ENCODE peak calls at places on chromosomes 3 and 15, in five cellular contexts. One of them, this sample, is unnamed.

GRCh38 chr15:39453500-39454073 is 127.3 kb upstream of the THBS1 start:
- DNase-seq in K562: no peak
- DNase-seq in IMR-90: no peak
- DNase-seq in GM12878: peak
- DNase-seq in SK-N-SH: no peak
- DNase-seq in this sample: no peak

GRCh38 chr15:64532921-64533320 is 72.5 kb downstream of the ZNF609 start:
- DNase-seq in K562: no peak
- DNase-seq in IMR-90: no peak
- DNase-seq in GM12878: no peak
- DNase-seq in SK-N-SH: no peak
- DNase-seq in this sample: no peak

GRCh38 chr3:156518726-156519125 is 36.2 kb downstream of the SSR3 start:
- DNase-seq in K562: no peak
- DNase-seq in IMR-90: peak
- DNase-seq in GM12878: no peak
- DNase-seq in SK-N-SH: no peak
- DNase-seq in this sample: no peak

GRCh38 chr3:101117981-101118380 is 124.8 kb upstream of the ABI3BP start:
- DNase-seq in K562: no peak
- DNase-seq in IMR-90: peak
- DNase-seq in GM12878: no peak
- DNase-seq in SK-N-SH: no peak
- DNase-seq in this sample: no peak

GRCh38 chr3:3392946-3393345 is 213.5 kb upstream of the CRBN start:
- DNase-seq in K562: no peak
- DNase-seq in IMR-90: no peak
- DNase-seq in GM12878: no peak
- DNase-seq in SK-N-SH: no peak
- DNase-seq in this sample: no peak

GRCh38 chr3:194382892-194383223 is 13.3 kb upstream of the LRRC15 start:
- DNase-seq in K562: no peak
- DNase-seq in IMR-90: no peak
- DNase-seq in GM12878: no peak
- DNase-seq in SK-N-SH: no peak
- DNase-seq in this sample: no peak

GRCh38 chr3:80890571-80890970 is 870.9 kb downstream of the GBE1 start:
- DNase-seq in K562: no peak
- DNase-seq in IMR-90: no peak
- DNase-seq in GM12878: no peak
- DNase-seq in SK-N-SH: no peak
- DNase-seq in this sample: no peak

GRCh38 chr15:100275641-100276040 is 66.1 kb downstream of the ADAMTS17 start:
- DNase-seq in K562: no peak
- DNase-seq in IMR-90: no peak
- DNase-seq in GM12878: no peak
- DNase-seq in SK-N-SH: peak
- DNase-seq in this sample: no peak

GRCh38 chr15:60735559-60736047 is 256.7 kb upstream of the ICE2 start:
- DNase-seq in K562: no peak
- DNase-seq in IMR-90: no peak
- DNase-seq in GM12878: no peak
- DNase-seq in SK-N-SH: no peak
- DNase-seq in this sample: no peak

GRCh38 chr3:153835540-153835939 is 285.6 kb upstream of the ARHGEF26 start:
- DNase-seq in K562: no peak
- DNase-seq in IMR-90: no peak
- DNase-seq in GM12878: no peak
- DNase-seq in SK-N-SH: peak
- DNase-seq in this sample: no peak

GRCh38 chr15:25871403-25871802 is 8.3 kb upstream of the ATP10A start:
- DNase-seq in K562: no peak
- DNase-seq in IMR-90: no peak
- DNase-seq in GM12878: no peak
- DNase-seq in SK-N-SH: no peak
- DNase-seq in this sample: no peak

GRCh38 chr3:53350652-53351051 is 3.3 kb upstream of the DCP1A start:
- DNase-seq in K562: peak
- DNase-seq in IMR-90: peak
- DNase-seq in GM12878: no peak
- DNase-seq in SK-N-SH: peak
- DNase-seq in this sample: peak

GRCh38 chr15:99409097-99409473 is 156.7 kb upstream of the MEF2A start:
- DNase-seq in K562: no peak
- DNase-seq in IMR-90: peak
- DNase-seq in GM12878: no peak
- DNase-seq in SK-N-SH: peak
- DNase-seq in this sample: peak

GRCh38 chr3:88957751-88958452 is 149.5 kb upstream of the EPHA3 start:
- DNase-seq in K562: no peak
- DNase-seq in IMR-90: peak
- DNase-seq in GM12878: no peak
- DNase-seq in SK-N-SH: no peak
- DNase-seq in this sample: no peak

DNA sequence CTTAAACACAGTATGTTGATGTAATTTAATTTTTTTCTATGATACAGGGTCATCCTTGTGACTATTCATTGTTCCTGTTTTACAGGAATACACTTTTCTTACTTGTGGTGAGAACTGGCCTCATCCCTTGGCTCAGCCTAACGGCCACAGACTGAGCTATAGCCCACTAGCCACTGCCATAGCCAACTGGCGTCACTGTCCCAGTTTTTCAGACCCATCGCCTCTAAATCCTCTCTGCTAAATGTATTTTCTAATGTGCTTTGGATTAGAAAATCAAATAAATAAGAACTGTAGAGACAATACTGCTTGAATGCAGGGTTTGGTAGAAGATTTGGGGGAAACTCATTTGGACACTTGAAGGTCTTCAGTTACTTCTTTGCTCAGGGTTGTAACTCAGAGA is 113.1 kb downstream of the TIGIT start:
- DNase-seq in K562: no peak
- DNase-seq in IMR-90: no peak
- DNase-seq in GM12878: no peak
- DNase-seq in SK-N-SH: no peak
- DNase-seq in this sample: no peak
- TF ChIP-seq RCOR1 in K562: no peak
- TF ChIP-seq RCOR1 in IMR-90: no peak
- TF ChIP-seq RCOR1 in GM12878: no peak
- TF ChIP-seq RCOR1 in SK-N-SH: no peak
- TF ChIP-seq RCOR1 in this sample: no peak

DNA sequence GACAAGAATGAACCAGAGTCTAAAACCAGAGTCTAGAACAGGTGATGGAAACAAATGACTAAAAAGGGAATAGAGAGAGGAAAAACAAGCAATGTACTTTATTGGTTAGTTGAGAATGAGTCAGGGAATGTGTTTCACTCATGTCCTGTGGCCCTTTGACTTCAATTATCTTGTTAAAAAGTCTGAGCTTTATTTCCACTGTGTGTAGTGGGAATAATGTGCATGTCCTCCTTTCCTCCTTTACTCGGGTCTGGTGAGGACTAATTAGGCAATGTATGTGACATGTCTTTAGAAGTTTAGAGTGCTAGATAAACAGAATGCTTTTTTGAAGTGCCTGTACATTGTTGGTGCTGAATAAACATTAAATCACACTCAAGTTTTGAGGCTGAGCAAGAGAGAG is 21.3 kb downstream of the LSAMP start:
- DNase-seq in K562: no peak
- DNase-seq in IMR-90: peak
- DNase-seq in GM12878: no peak
- DNase-seq in SK-N-SH: no peak
- DNase-seq in this sample: no peak
- TF ChIP-seq RCOR1 in K562: no peak
- TF ChIP-seq RCOR1 in IMR-90: no peak
- TF ChIP-seq RCOR1 in GM12878: no peak
- TF ChIP-seq RCOR1 in SK-N-SH: no peak
- TF ChIP-seq RCOR1 in this sample: no peak

GRCh38 chr3:151768393-151768930 is 34.7 kb downstream of the AADACL2 start:
- DNase-seq in K562: no peak
- DNase-seq in IMR-90: no peak
- DNase-seq in GM12878: no peak
- DNase-seq in SK-N-SH: no peak
- DNase-seq in this sample: no peak
- TF ChIP-seq RCOR1 in K562: no peak
- TF ChIP-seq RCOR1 in IMR-90: no peak
- TF ChIP-seq RCOR1 in GM12878: no peak
- TF ChIP-seq RCOR1 in SK-N-SH: no peak
- TF ChIP-seq RCOR1 in this sample: no peak

GRCh38 chr3:74269689-74270088 is 344.8 kb downstream of the CNTN3 start:
- DNase-seq in K562: no peak
- DNase-seq in IMR-90: no peak
- DNase-seq in GM12878: no peak
- DNase-seq in SK-N-SH: no peak
- DNase-seq in this sample: no peak

GRCh38 chr3:74271541-74271940 is 342.9 kb downstream of the CNTN3 start:
- DNase-seq in K562: no peak
- DNase-seq in IMR-90: no peak
- DNase-seq in GM12878: no peak
- DNase-seq in SK-N-SH: no peak
- DNase-seq in this sample: no peak

GRCh38 chr3:74267126-74267525 is 347.3 kb downstream of the CNTN3 start:
- DNase-seq in K562: no peak
- DNase-seq in IMR-90: peak
- DNase-seq in GM12878: no peak
- DNase-seq in SK-N-SH: no peak
- DNase-seq in this sample: no peak

GRCh38 chr3:74268753-74269152 is 345.7 kb downstream of the CNTN3 start:
- DNase-seq in K562: no peak
- DNase-seq in IMR-90: peak
- DNase-seq in GM12878: no peak
- DNase-seq in SK-N-SH: no peak
- DNase-seq in this sample: no peak

GRCh38 chr3:74267583-74268184 is 346.8 kb downstream of the CNTN3 start:
- DNase-seq in K562: peak
- DNase-seq in IMR-90: peak
- DNase-seq in GM12878: no peak
- DNase-seq in SK-N-SH: peak
- DNase-seq in this sample: peak
- TF ChIP-seq RCOR1 in K562: no peak
- TF ChIP-seq RCOR1 in IMR-90: no peak
- TF ChIP-seq RCOR1 in GM12878: no peak
- TF ChIP-seq RCOR1 in SK-N-SH: no peak
- TF ChIP-seq RCOR1 in this sample: no peak